ENCODE peak calls at places on chromosomes 7 and 10, in five cellular contexts. H is GM04504; C is activated CD4-positive, alpha-beta T cell treated with anti-CD3 and anti-CD28 coated beads for 24 hours; L is fibroblast of the aortic adventitia; G is NCI-H1694 treated with DMSO at 0.1 percent for 48 hours. I is an unnamed sample.

GRCh38 chr7:149493366-149493765 is 4.2 kb downstream of the ZNF746 start:
- DNase-seq in C (no peak), G (no peak), H (no peak), L (no peak), I (no peak)

GRCh38 chr7:6387734-6388294 is 59.9 kb downstream of the DAGLB start:
- DNase-seq in H (no peak), C (no peak), L (no peak), G (no peak), I (no peak)

GRCh38 chr7:142375710-142376313 is 118.0 kb upstream of the PRSS58 start:
- DNase-seq in G (no peak), C (no peak), H (no peak), L (peak), I (no peak)

GRCh38 chr7:56087445-56087844 is 5.3 kb downstream of the PHKG1 start:
- DNase-seq in H (no peak), G (no peak), L (no peak), C (no peak), I (no peak)

GRCh38 chr10:114404171-114405010 is at the start of gene AFAP1L2:
- DNase-seq in L (no peak), G (no peak), H (no peak), C (no peak), I (no peak)

GRCh38 chr7:676246-676971 is 50.1 kb upstream of the DNAAF5 start:
- DNase-seq in C (no peak), H (no peak), L (no peak), G (no peak), I (no peak)

GRCh38 chr10:74282853-74283205 is 131.8 kb downstream of the ADK start:
- DNase-seq in L (peak), C (no peak), G (no peak), H (no peak), I (no peak)

GRCh38 chr10:96073722-96074121 is 30.3 kb downstream of the CCNJ start:
- DNase-seq in H (peak), L (peak), G (no peak), C (no peak), I (no peak)

GRCh38 chr7:128874140-128875031 is 11.7 kb downstream of the ATP6V1F start:
- DNase-seq in H (no peak), L (no peak), C (no peak), G (no peak), I (no peak)

GRCh38 chr7:85068796-85069195 is 118.1 kb downstream of the SEMA3D start:
- DNase-seq in H (peak), C (no peak), G (no peak), L (peak), I (no peak)

GRCh38 chr10:89644691-89644966 is 413 bp downstream of the PANK1 start:
- DNase-seq in G (no peak), H (no peak), L (no peak), C (peak), I (no peak)

GRCh38 chr10:43294892-43295291 is 28.0 kb upstream of the RASGEF1A start:
- DNase-seq in C (no peak), G (no peak), H (no peak), L (no peak), I (no peak)

GRCh38 chr7:155727616-155728015 is 83.2 kb downstream of the RBM33 start:
- DNase-seq in G (no peak), C (no peak), L (no peak), H (no peak), I (no peak)